ENCODE peak calls at places on chromosomes 4 and X, in five cellular contexts. D, C, J, Y and W are unnamed samples.

GRCh38 chr4:1748465-1748995 is 27.2 kb downstream of the TACC3 start:
- DNase-seq in D (peak; percentile 47), C (peak; percentile 78), J (peak; percentile 69), Y (peak; percentile 89), W (peak; percentile 80)

GRCh38 chr4:10180927-10181744 is 64.5 kb upstream of the WDR1 start:
- DNase-seq in D (peak; percentile 18), C (no peak), J (peak; percentile 83), Y (no peak), W (no peak)

GRCh38 chr4:148056879-148057278 is 325.0 kb downstream of the ARHGAP10 start:
- DNase-seq in D (peak; percentile 74), C (peak; percentile 26), J (peak; percentile 69), Y (no peak), W (peak; percentile 9)

GRCh38 chr4:55947254-55947882 is 1.4 kb upstream of the CEP135 start:
- DNase-seq in D (peak; percentile 30), C (no peak), J (peak; percentile 19), Y (no peak), W (no peak)

GRCh38 chr4:182877326-182877883 is 39.8 kb downstream of the DCTD start:
- DNase-seq in D (no peak), C (no peak), J (no peak), Y (no peak), W (no peak)

GRCh38 chr4:118842055-118842454 is 6.1 kb upstream of the SEC24D start:
- DNase-seq in D (peak; percentile 39), C (no peak), J (peak; percentile 71), Y (no peak), W (no peak)

GRCh38 chr4:892780-893179 is 39.3 kb downstream of the GAK start:
- DNase-seq in D (no peak), C (no peak), J (no peak), Y (no peak), W (no peak)

GRCh38 chr4:22667332-22667731 is 25.4 kb upstream of the GBA3 start:
- DNase-seq in D (no peak), C (no peak), J (no peak), Y (no peak), W (no peak)

GRCh38 chrX:27674491-27674890 is 84.3 kb downstream of the DCAF8L2 start:
- DNase-seq in D (no peak), C (no peak), J (no peak), Y (no peak), W (no peak)

GRCh38 chrX:37378399-37378798 is 29.2 kb downstream of the PRRG1 start:
- DNase-seq in D (no peak), C (no peak), J (no peak), Y (no peak), W (no peak)

GRCh38 chrX:133531012-133531411 is 115.7 kb upstream of the GPC4 start:
- DNase-seq in D (no peak), C (no peak), J (no peak), Y (no peak), W (no peak)

GRCh38 chrX:50941638-50942037 is 31.1 kb downstream of the BMP15 start:
- DNase-seq in D (no peak), C (no peak), J (no peak), Y (no peak), W (no peak)

GRCh38 chr4:124321370-124321769 is 391.2 kb downstream of the ANKRD50 start:
- DNase-seq in D (peak; percentile 12), C (no peak), J (no peak), Y (no peak), W (no peak)

GRCh38 chrX:37998586-37999267 is 7.6 kb upstream of the SYTL5 start:
- DNase-seq in D (peak; percentile 67), C (no peak), J (peak; percentile 6), Y (no peak), W (no peak)

GRCh38 chrX:49106930-49107329 is 16.6 kb downstream of the GPKOW start:
- DNase-seq in D (peak; percentile 33), C (no peak), J (peak; percentile 30), Y (no peak), W (no peak)

GRCh38 chr4:56050584-56050983 is 101.8 kb downstream of the CEP135 start:
- DNase-seq in D (no peak), C (no peak), J (no peak), Y (no peak), W (no peak)

GRCh38 chr4:77488882-77489281 is 116.7 kb upstream of the CXCL13 start:
- DNase-seq in D (no peak), C (no peak), J (peak; percentile 6), Y (no peak), W (no peak)

GRCh38 chrX:96619588-96619987 is 65.1 kb upstream of the DIAPH2 start:
- DNase-seq in D (no peak), C (no peak), J (peak; percentile 13), Y (no peak), W (no peak)

GRCh38 chr4:26522478-26522877 is 32.2 kb upstream of the CCKAR start:
- DNase-seq in D (peak; percentile 51), C (no peak), J (peak; percentile 38), Y (no peak), W (no peak)

GRCh38 chr4:150310159-150310895 is 232.1 kb downstream of the DCLK2 start:
- DNase-seq in D (peak; percentile 37), C (no peak), J (peak; percentile 71), Y (no peak), W (no peak)

GRCh38 chrX:68998716-68999115 is 166.5 kb downstream of the PJA1 start:
- DNase-seq in D (no peak), C (no peak), J (no peak), Y (no peak), W (no peak)

GRCh38 chr4:147076179-147076578 is 130.5 kb upstream of the TTC29 start:
- DNase-seq in D (peak; percentile 32), C (no peak), J (no peak), Y (no peak), W (no peak)

GRCh38 chrX:114675365-114675764 is 91.5 kb downstream of the HTR2C start:
- DNase-seq in D (peak; percentile 8), C (no peak), J (peak; percentile 32), Y (no peak), W (no peak)

GRCh38 chr4:2793920-2794706 is 1.2 kb downstream of the SH3BP2 start:
- DNase-seq in D (peak; percentile 71), C (no peak), J (peak; percentile 65), Y (no peak), W (no peak)

GRCh38 chr4:47499705-47500104 is 14.6 kb downstream of the ATP10D start:
- DNase-seq in D (no peak), C (no peak), J (no peak), Y (no peak), W (no peak)